ENCODE peak calls at places on chromosomes 2 and 18, in five cellular contexts. R is HepG2, F is K562, Z is GM12878, A is H1. N is an unnamed sample.
A peak's percentile ranks its signal among the peaks of the same experiment; 100 is the strongest.

GRCh38 chr2:223027442-223027841 is 24.5 kb upstream of the KCNE4 start:
- DNase-seq in A (no peak), R (no peak), Z (no peak), F (no peak), N (no peak)

GRCh38 chr2:98293931-98294687 is 52.1 kb upstream of the CNGA3 start:
- DNase-seq in F (no peak), A (no peak), Z (no peak), R (no peak), N (no peak)

GRCh38 chr2:160087854-160088745 is 25.7 kb upstream of the PLA2R1 start:
- DNase-seq in R (peak; percentile 30), A (no peak), F (peak; percentile 50), Z (no peak), N (peak; percentile 26)

GRCh38 chr2:136108461-136108860 is 9.5 kb downstream of the CXCR4 start:
- DNase-seq in A (no peak), R (no peak), F (no peak), Z (no peak), N (no peak)

GRCh38 chr2:235032466-235032865 is 80.6 kb downstream of the SH3BP4 start:
- DNase-seq in F (no peak), A (no peak), R (no peak), Z (no peak), N (no peak)

GRCh38 chr2:20635698-20636584 is 15.0 kb downstream of the HS1BP3 start:
- DNase-seq in Z (no peak), A (peak; percentile 70), F (peak; percentile 86), R (peak; percentile 74), N (peak; percentile 90)

GRCh38 chr18:45063246-45064038 is 382.8 kb downstream of the SETBP1 start:
- DNase-seq in A (no peak), Z (no peak), R (no peak), F (peak; percentile 27), N (peak; percentile 2)

GRCh38 chr2:44087714-44088092 is 81.0 kb upstream of the PPM1B start:
- DNase-seq in Z (no peak), R (peak; percentile 22), A (no peak), F (no peak), N (peak; percentile 41)

GRCh38 chr2:119486196-119486827 is 38.0 kb downstream of the SCTR start:
- DNase-seq in F (no peak), Z (no peak), R (no peak), A (no peak), N (no peak)

GRCh38 chr2:190759749-190760213 is 110.9 kb downstream of the NAB1 start:
- DNase-seq in A (no peak), Z (no peak), R (peak; percentile 49), F (peak; percentile 30), N (no peak)

GRCh38 chr2:241820625-241821384 is 11.8 kb downstream of the NEU4 start:
- DNase-seq in R (no peak), Z (no peak), F (no peak), A (no peak), N (no peak)

GRCh38 chr18:31679133-31679731 is 5.1 kb downstream of the B4GALT6 start:
- DNase-seq in A (no peak), F (no peak), R (no peak), Z (no peak), N (no peak)

GRCh38 chr2:190627881-190628412 is 20.9 kb upstream of the NAB1 start:
- DNase-seq in Z (no peak), R (no peak), F (no peak), A (no peak), N (peak; percentile 50)

GRCh38 chr18:74506405-74507119 is 10.4 kb downstream of the CNDP2 start:
- DNase-seq in R (no peak), A (no peak), F (no peak), Z (no peak), N (no peak)

GRCh38 chr2:41600460-41600859 is 447.4 kb upstream of the PKDCC start:
- DNase-seq in Z (no peak), A (no peak), R (no peak), F (no peak), N (no peak)

GRCh38 chr2:46410273-46411244 is 68.8 kb upstream of the TMEM247 start:
- DNase-seq in Z (no peak), F (no peak), A (no peak), R (no peak), N (no peak)

GRCh38 chr18:2883137-2883671 is 36.4 kb downstream of the EMILIN2 start:
- DNase-seq in A (no peak), Z (no peak), F (no peak), R (no peak), N (no peak)

GRCh38 chr2:45814951-45815621 is 163.6 kb downstream of the PRKCE start:
- DNase-seq in Z (no peak), F (no peak), A (no peak), R (no peak), N (no peak)

GRCh38 chr18:74901347-74902169 is 303.9 kb downstream of the ZNF407 start:
- DNase-seq in R (no peak), F (no peak), A (no peak), Z (no peak), N (no peak)

GRCh38 chr2:9029721-9030120 is 26.2 kb upstream of the MBOAT2 start:
- DNase-seq in R (no peak), Z (no peak), A (no peak), F (no peak), N (no peak)

GRCh38 chr2:149290662-149291061 is 39.7 kb upstream of the LYPD6 start:
- DNase-seq in Z (no peak), R (no peak), F (no peak), A (no peak), N (peak; percentile 84)

GRCh38 chr2:64440831-64441230 is 13.1 kb upstream of the LGALSL start:
- DNase-seq in R (no peak), A (no peak), F (no peak), Z (no peak), N (no peak)

GRCh38 chr2:198374375-198375072 is 570.1 kb downstream of the PLCL1 start:
- DNase-seq in F (peak; percentile 33), R (peak; percentile 51), Z (no peak), A (peak; percentile 5), N (peak; percentile 77)

GRCh38 chr2:234430892-234431291 is 66.0 kb downstream of the ARL4C start:
- DNase-seq in A (no peak), R (no peak), F (no peak), Z (no peak), N (no peak)

GRCh38 chr2:157404363-157404762 is 39.5 kb downstream of the CYTIP start:
- DNase-seq in R (no peak), F (no peak), Z (peak; percentile 85), A (no peak), N (no peak)

GRCh38 chr2:80687524-80687923 is 383.0 kb upstream of the LRRTM1 start:
- DNase-seq in F (no peak), R (no peak), A (no peak), Z (peak; percentile 13), N (peak; percentile 17)

GRCh38 chr2:232836934-232837333 is 33.1 kb upstream of the SNORC start:
- DNase-seq in A (no peak), R (no peak), F (no peak), Z (no peak), N (no peak)

GRCh38 chr2:84904717-84905174 is 710 bp upstream of the TMSB10 start:
- DNase-seq in Z (no peak), R (no peak), F (peak; percentile 60), A (no peak), N (peak; percentile 83)

DNA sequence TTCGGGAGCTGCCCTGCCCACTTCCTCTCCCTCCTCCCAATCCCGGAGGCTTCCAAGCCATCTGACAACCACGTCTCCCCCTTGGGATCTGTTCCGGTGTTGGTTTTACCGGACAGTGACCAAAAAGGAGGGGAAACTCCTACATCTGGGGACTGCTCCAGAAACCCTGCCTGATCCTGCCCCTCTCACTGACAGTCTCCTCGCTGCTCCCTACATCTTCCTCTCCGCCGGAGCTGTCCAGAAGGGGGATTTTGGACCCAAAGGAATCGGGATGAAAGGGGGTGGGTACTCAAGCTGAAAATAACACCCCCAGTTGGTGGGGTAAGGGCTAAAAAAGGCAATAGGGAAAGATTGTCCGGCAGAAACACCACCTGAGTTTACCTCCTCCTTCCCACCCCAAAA is 1.5 kb downstream of the INO80D start:
- DNase-seq in A (no peak), F (peak; percentile 57), Z (no peak), R (peak; percentile 85), N (peak; percentile 91)
- TF ChIP-seq POLR2AphosphoS5 in A (peak; percentile 82), F (peak; percentile 19), Z (no peak), R (peak; percentile 90), N (peak; percentile 83)

DNA sequence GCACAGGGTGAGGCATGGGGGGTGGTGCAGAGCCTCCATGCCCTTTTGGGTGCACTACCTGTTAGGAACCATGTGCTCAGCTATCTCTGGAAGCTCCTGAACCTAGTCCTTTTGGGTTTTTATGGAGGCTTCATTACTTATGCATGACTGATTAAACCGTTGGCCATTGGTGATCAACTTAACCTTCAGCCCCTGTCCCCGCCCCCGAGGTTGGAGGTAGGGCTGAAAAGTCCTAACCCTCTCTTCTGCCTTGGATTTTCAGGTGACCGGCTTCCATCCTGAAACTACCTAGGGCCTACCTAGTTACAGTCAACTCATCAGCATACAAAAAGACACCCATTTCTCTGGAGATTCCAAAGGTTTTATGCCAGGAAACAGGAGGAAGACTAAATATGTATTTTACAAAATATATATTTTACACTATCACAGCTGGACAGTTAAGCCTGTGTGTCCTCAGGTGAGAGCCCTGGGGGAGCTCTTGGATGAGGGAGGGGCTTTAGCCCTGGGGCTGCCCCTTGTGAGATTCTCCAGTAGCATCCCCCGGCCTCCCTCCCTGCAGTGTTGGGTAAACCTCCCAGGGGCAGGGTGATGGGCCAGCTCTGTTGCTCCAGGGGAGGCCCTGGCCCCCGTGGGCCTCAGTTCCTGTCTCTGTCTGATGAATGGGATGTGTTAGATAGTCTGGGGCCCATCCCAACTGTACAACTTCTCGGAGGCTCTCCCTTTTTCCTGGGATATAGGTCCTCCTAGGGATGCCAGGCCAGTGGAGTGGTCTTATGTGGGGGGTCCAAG is 24.1 kb downstream of the GLI2 start:
- DNase-seq in F (no peak), Z (no peak), R (no peak), A (no peak), N (peak; percentile 51)
- H3K4me3 ChIP-seq in F (no peak overlapping the region), Z (no peak overlapping the region), R (no peak overlapping the region), A (no peak overlapping the region), N (no peak overlapping the region)

DNA sequence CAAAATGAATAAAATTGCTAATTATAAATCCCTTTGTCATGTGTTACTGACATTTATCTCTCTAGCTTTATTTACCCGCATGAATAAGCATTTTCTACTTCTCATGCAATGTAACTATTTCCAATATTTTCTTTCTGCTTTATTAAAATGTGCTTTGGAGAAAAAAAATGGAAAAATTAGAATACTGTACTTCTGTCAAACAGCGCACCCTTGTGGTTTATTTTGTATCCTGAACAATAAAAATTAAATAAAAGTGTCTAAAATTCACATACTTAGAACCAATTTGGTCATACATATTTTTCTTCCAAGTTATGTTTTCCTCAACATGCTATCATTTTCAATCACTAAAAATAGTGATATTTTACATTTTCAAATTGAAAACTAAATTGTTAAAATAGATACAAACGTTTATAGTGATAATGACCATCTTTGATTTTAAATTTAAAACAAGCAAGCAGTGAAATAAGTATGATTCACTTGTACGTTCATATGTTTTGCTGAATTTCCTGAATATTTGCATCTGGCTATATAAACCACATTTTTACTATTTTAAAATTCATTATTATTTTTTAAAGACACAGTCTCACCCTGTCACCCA is 95.8 kb upstream of the GRB14 start:
- DNase-seq in F (peak; percentile 11), Z (no peak), R (peak; percentile 50), A (no peak), N (peak; percentile 41)
- TF ChIP-seq CREB1 in F (no peak), Z (no peak), R (no peak), A (no peak), N (no peak)

DNA sequence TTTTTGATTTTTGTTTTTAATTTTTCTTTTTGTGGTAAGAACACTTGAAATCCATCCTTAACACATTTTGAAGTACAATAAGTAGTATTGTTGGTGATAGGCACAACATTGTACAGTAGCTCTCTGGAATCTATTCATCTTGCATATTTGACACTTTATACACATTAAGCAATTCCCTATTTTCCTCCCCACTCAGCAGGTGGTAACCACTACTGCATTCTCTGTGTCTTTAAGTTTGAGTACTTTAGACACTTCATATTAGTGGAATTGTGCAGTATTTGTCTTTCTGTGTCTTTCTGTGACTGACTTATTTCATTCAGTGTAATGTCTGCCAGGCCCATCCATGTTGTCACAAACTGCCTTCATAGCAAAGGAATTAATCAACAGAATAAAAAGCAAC is 471.7 kb upstream of the CDH20 start:
- DNase-seq in Z (no peak), F (no peak), R (no peak), A (no peak), N (no peak)
- TF ChIP-seq POLR2AphosphoS5 in Z (no peak), F (no peak), R (no peak), A (no peak), N (no peak)